ENCODE peak calls at places on chromosomes 1 and 21, in nine cellular contexts. H is spleen; A is fibroblast of lung; X is SK-N-SH; L is CD8-positive, alpha-beta T cell; V is right atrium auricular region; Y is cardiac muscle cell; M is hepatocyte; I is neural progenitor cell. C is an unnamed sample.

GRCh38 chr1:73886721-73887120 is 311.3 kb downstream of the LRRIQ3 start:
- DNase-seq in I (no peak), Y (no peak), H (no peak), V (no peak), L (no peak), A (no peak), M (no peak), X (no peak), C (no peak)

GRCh38 chr1:28272215-28272852 is 13.0 kb downstream of the SESN2 start:
- DNase-seq in M (no peak), I (no peak), H (no peak), Y (no peak), X (no peak), A (no peak), V (no peak), L (no peak), C (no peak)

GRCh38 chr21:33892853-33893252 is 22.8 kb downstream of the ATP5PO start:
- DNase-seq in H (no peak), I (peak; percentile 65), L (no peak), A (no peak), V (no peak), X (peak; percentile 27), M (no peak), Y (peak; percentile 31), C (no peak)

GRCh38 chr1:201681375-201681774 is 142.4 kb downstream of the NAV1 start:
- DNase-seq in X (no peak), L (no peak), M (no peak), I (no peak), A (no peak), V (peak; percentile 66), H (no peak), Y (no peak), C (no peak)

GRCh38 chr1:89050649-89051033 is 14.4 kb downstream of the GBP1 start:
- DNase-seq in H (no peak), I (no peak), M (no peak), Y (no peak), L (no peak), V (no peak), X (no peak), A (no peak), C (no peak)

GRCh38 chr1:169184812-169185211 is 78.3 kb downstream of the ATP1B1 start:
- DNase-seq in H (no peak), I (peak; percentile 6), M (no peak), L (no peak), Y (peak; percentile 32), V (no peak), A (no peak), X (no peak), C (no peak)

GRCh38 chr1:32861904-32862698 is 8.6 kb downstream of the FNDC5 start:
- DNase-seq in X (no peak), M (no peak), H (no peak), L (no peak), V (no peak), A (no peak), I (no peak), Y (no peak), C (no peak)

GRCh38 chr1:240193699-240194098 is 102.0 kb downstream of the FMN2 start:
- DNase-seq in A (no peak), I (no peak), L (no peak), M (no peak), Y (no peak), X (no peak), V (no peak), H (no peak), C (no peak)

GRCh38 chr1:162373541-162374375 is 2.9 kb downstream of the SPATA46 start:
- DNase-seq in X (no peak), H (no peak), A (no peak), I (no peak), L (no peak), M (no peak), V (no peak), Y (no peak), C (no peak)

GRCh38 chr1:12276225-12276624 is 46.4 kb downstream of the VPS13D start:
- DNase-seq in L (no peak), V (no peak), Y (peak; percentile 67), X (peak; percentile 7), I (peak; percentile 73), A (peak; percentile 67), H (no peak), M (peak; percentile 42), C (no peak)

GRCh38 chr21:23374155-23374554 is 2233.1 kb downstream of the MRPL39 start:
- DNase-seq in L (no peak), Y (no peak), I (no peak), A (no peak), H (no peak), V (no peak), M (no peak), X (peak; percentile 21), C (no peak)

DNA sequence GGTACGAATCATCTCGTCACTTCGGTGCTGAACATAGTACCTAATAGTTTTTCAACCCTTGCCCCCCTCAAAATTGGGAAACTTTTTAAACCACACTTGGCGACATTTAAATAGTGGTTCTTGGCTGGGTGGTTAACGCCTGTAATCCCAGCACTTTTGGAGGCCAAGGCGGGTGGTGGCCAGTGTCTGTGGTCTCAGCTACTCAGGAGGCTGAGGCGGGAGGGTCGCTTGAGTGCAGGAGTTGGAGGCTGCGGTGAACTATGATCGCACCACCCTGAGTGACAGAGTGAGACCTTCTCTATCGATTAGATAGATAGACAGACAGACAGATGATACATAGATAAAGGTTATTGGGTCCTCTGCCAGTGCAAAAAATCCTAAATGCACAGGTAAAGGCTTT is 55.5 kb upstream of the RASAL2 start:
- DNase-seq in M (no peak), X (no peak), H (no peak), V (no peak), I (no peak), A (no peak), L (no peak), Y (no peak), C (no peak)
- H3K4me3 ChIP-seq in M (peak overlapping the region; percentile 44), X (no peak overlapping the region), H (no peak overlapping the region), V (no peak overlapping the region), I (peak overlapping the region; percentile 48), A (no peak overlapping the region), L (no peak overlapping the region), Y (peak overlapping the region; percentile 29), C (peak overlapping the region; percentile 97)

GRCh38 chr1:192913683-192914082 is 104.8 kb downstream of the RGS2 start:
- DNase-seq in M (no peak), L (no peak), H (no peak), V (no peak), I (no peak), X (no peak), A (no peak), Y (no peak), C (no peak)
- H3K36me3 ChIP-seq in M (no peaks in the 10 kb centered on the region), L (no peaks in the 10 kb centered on the region), H (no peaks in the 10 kb centered on the region), V (no peaks in the 10 kb centered on the region), I (no peaks in the 10 kb centered on the region), X (no peaks in the 10 kb centered on the region), A (no peaks in the 10 kb centered on the region), Y (no peaks in the 10 kb centered on the region), C (no peaks in the 10 kb centered on the region)

GRCh38 chr1:226121587-226122400 is 59.3 kb downstream of the H3-3A start:
- DNase-seq in A (peak; percentile 32), I (peak; percentile 94), X (peak; percentile 98), H (peak; percentile 95), M (peak; percentile 87), V (no peak), Y (peak; percentile 77), L (peak; percentile 72), C (no peak)
- H3K4me3 ChIP-seq in A (peak overlapping the region; percentile 48), I (peak overlapping the region; percentile 86), X (peak overlapping the region; percentile 73), H (peak overlapping the region; percentile 58), M (peak overlapping the region; percentile 97), V (peak overlapping the region; percentile 50), Y (peak overlapping the region; percentile 37), L (peak overlapping the region; percentile 61), C (peak overlapping the region; percentile 93)

DNA sequence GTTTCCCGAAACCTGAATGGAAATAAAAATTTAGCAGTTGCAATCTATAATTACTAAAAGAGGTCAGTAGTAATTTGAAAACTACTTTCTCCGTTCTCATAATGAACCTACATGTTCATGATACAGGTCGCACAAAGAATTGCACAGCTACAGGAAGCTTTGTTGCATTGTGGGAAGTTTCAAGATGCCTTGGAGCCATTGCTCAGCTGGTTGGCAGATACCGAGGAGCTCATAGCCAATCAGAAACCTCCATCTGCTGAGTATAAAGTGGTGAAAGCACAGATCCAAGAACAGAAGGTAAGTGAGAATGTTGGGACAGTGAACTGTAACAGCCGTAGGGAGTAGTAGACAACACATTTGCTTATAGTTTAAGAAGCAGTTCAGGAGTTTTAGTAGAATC is 68.8 kb upstream of the BMP8A start:
- DNase-seq in M (no peak), H (no peak), X (peak; percentile 9), Y (no peak), I (no peak), L (no peak), V (no peak), A (no peak), C (no peak)
- H3K36me3 ChIP-seq in M (no peaks in the 10 kb centered on the region), H (peaks cover 52% of the 10 kb centered on the region), X (peaks cover 58% of the 10 kb centered on the region), Y (peaks cover 36% of the 10 kb centered on the region), I (peaks cover 44% of the 10 kb centered on the region), L (peaks cover 31% of the 10 kb centered on the region), V (peaks cover 34% of the 10 kb centered on the region), A (peaks cover 10% of the 10 kb centered on the region), C (peaks cover 13% of the 10 kb centered on the region)

GRCh38 chr1:190494451-190494850 is 16.8 kb upstream of the BRINP3 start:
- DNase-seq in Y (no peak), M (no peak), X (no peak), A (no peak), V (no peak), I (no peak), L (no peak), H (no peak), C (no peak)

DNA sequence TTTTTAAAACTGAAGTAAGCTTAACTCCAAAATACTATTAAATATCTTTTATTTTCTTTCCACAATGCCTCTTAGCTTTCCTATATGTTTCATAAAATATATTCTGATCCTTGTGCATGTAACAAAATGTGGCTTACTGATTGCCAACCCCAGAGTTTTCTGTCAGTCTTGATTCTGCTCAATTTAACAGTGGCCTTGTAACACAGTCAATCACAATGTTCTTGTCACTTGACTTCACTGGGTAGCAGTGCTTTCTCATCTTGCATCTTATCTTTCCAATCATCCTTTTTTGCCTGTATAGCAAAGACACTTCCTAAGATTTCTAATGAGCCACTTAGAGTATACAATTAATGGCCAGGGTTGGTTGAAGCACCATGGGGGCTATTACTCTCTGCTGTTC is 19.9 kb upstream of the BRINP3 start:
- DNase-seq in X (no peak), V (no peak), L (no peak), M (no peak), I (no peak), Y (no peak), A (no peak), H (no peak), C (no peak)
- H3K4me3 ChIP-seq in X (no peak overlapping the region), V (no peak overlapping the region), L (no peak overlapping the region), M (no peak overlapping the region), I (no peak overlapping the region), Y (no peak overlapping the region), A (no peak overlapping the region), H (no peak overlapping the region), C (no peak overlapping the region)